ENCODE peak calls at places on chromosome 18, in eight cellular contexts. One of them, this sample, is unnamed.
A peak's percentile ranks its signal among the peaks of the same experiment; 100 is the strongest.

GRCh38 chr18:29560270-29560669 is 1383.3 kb upstream of the CDH2 start:
- DNase-seq in heart left ventricle: no peak
- DNase-seq in fibroblast of the aortic adventitia: no peak
- DNase-seq in AG04449: no peak
- DNase-seq in mucosa of descending colon: no peak
- DNase-seq in epithelial cell of proximal tubule: no peak
- DNase-seq in fibroblast of lung: no peak
- DNase-seq in AG04450: no peak
- DNase-seq in this sample: no peak

GRCh38 chr18:39841133-39842041 is 2113.6 kb upstream of the PIK3C3 start:
- DNase-seq in AG04449: no peak
- DNase-seq in fibroblast of the aortic adventitia: peak; percentile 39
- DNase-seq in AG04450: peak; percentile 27
- DNase-seq in fibroblast of lung: peak; percentile 67
- DNase-seq in epithelial cell of proximal tubule: no peak
- DNase-seq in mucosa of descending colon: peak; percentile 38
- DNase-seq in heart left ventricle: peak; percentile 60
- DNase-seq in this sample: peak; percentile 51

GRCh38 chr18:58605027-58606020 is 23.6 kb downstream of the ALPK2 start:
- DNase-seq in AG04450: no peak
- DNase-seq in heart left ventricle: no peak
- DNase-seq in epithelial cell of proximal tubule: peak; percentile 38
- DNase-seq in fibroblast of the aortic adventitia: peak; percentile 78
- DNase-seq in fibroblast of lung: peak; percentile 96
- DNase-seq in AG04449: no peak
- DNase-seq in mucosa of descending colon: no peak
- DNase-seq in this sample: peak; percentile 42

GRCh38 chr18:34131008-34131407 is 93.7 kb downstream of the NOL4 start:
- DNase-seq in epithelial cell of proximal tubule: no peak
- DNase-seq in fibroblast of the aortic adventitia: no peak
- DNase-seq in AG04450: no peak
- DNase-seq in AG04449: no peak
- DNase-seq in heart left ventricle: no peak
- DNase-seq in mucosa of descending colon: no peak
- DNase-seq in fibroblast of lung: peak; percentile 4
- DNase-seq in this sample: no peak

GRCh38 chr18:61575419-61575818 is 242.2 kb downstream of the CDH20 start:
- DNase-seq in fibroblast of lung: peak; percentile 39
- DNase-seq in fibroblast of the aortic adventitia: no peak
- DNase-seq in epithelial cell of proximal tubule: no peak
- DNase-seq in heart left ventricle: no peak
- DNase-seq in AG04449: no peak
- DNase-seq in AG04450: no peak
- DNase-seq in mucosa of descending colon: no peak
- DNase-seq in this sample: peak; percentile 63

GRCh38 chr18:58572181-58572580 is 56.7 kb downstream of the ALPK2 start:
- DNase-seq in AG04449: peak; percentile 95
- DNase-seq in AG04450: peak; percentile 98
- DNase-seq in fibroblast of the aortic adventitia: peak; percentile 99
- DNase-seq in mucosa of descending colon: no peak
- DNase-seq in epithelial cell of proximal tubule: no peak
- DNase-seq in fibroblast of lung: peak; percentile 99
- DNase-seq in heart left ventricle: no peak
- DNase-seq in this sample: peak; percentile 99

GRCh38 chr18:62925031-62925688 is 209.8 kb downstream of the PHLPP1 start:
- DNase-seq in fibroblast of the aortic adventitia: no peak
- DNase-seq in fibroblast of lung: peak; percentile 55
- DNase-seq in heart left ventricle: no peak
- DNase-seq in epithelial cell of proximal tubule: peak; percentile 55
- DNase-seq in AG04449: no peak
- DNase-seq in AG04450: no peak
- DNase-seq in mucosa of descending colon: no peak
- DNase-seq in this sample: peak; percentile 14

GRCh38 chr18:9869713-9870430 is 15.9 kb upstream of the TXNDC2 start:
- DNase-seq in fibroblast of lung: peak; percentile 89
- DNase-seq in fibroblast of the aortic adventitia: peak; percentile 95
- DNase-seq in heart left ventricle: no peak
- DNase-seq in AG04449: no peak
- DNase-seq in AG04450: no peak
- DNase-seq in mucosa of descending colon: no peak
- DNase-seq in epithelial cell of proximal tubule: peak; percentile 26
- DNase-seq in this sample: peak; percentile 75

GRCh38 chr18:8982416-8983183 is 119.9 kb upstream of the NDUFV2 start:
- DNase-seq in fibroblast of the aortic adventitia: peak; percentile 56
- DNase-seq in AG04450: peak; percentile 58
- DNase-seq in AG04449: peak; percentile 92
- DNase-seq in mucosa of descending colon: peak; percentile 73
- DNase-seq in heart left ventricle: no peak
- DNase-seq in fibroblast of lung: peak; percentile 82
- DNase-seq in epithelial cell of proximal tubule: peak; percentile 61
- DNase-seq in this sample: peak; percentile 98

GRCh38 chr18:2909431-2910140 is 62.8 kb downstream of the EMILIN2 start:
- DNase-seq in heart left ventricle: no peak
- DNase-seq in fibroblast of the aortic adventitia: no peak
- DNase-seq in epithelial cell of proximal tubule: no peak
- DNase-seq in mucosa of descending colon: no peak
- DNase-seq in fibroblast of lung: no peak
- DNase-seq in AG04450: no peak
- DNase-seq in AG04449: no peak
- DNase-seq in this sample: no peak

GRCh38 chr18:71293322-71293721 is 1004.5 kb downstream of the SOCS6 start:
- DNase-seq in AG04449: no peak
- DNase-seq in fibroblast of the aortic adventitia: peak; percentile 2
- DNase-seq in heart left ventricle: no peak
- DNase-seq in epithelial cell of proximal tubule: no peak
- DNase-seq in AG04450: no peak
- DNase-seq in fibroblast of lung: no peak
- DNase-seq in mucosa of descending colon: no peak
- DNase-seq in this sample: no peak

GRCh38 chr18:79203017-79203605 is 133.9 kb downstream of the ATP9B start:
- DNase-seq in mucosa of descending colon: no peak
- DNase-seq in AG04449: no peak
- DNase-seq in fibroblast of lung: peak; percentile 63
- DNase-seq in epithelial cell of proximal tubule: peak; percentile 23
- DNase-seq in fibroblast of the aortic adventitia: no peak
- DNase-seq in heart left ventricle: no peak
- DNase-seq in AG04450: no peak
- DNase-seq in this sample: no peak

GRCh38 chr18:72530622-72531021 is 13.5 kb downstream of the CBLN2 start:
- DNase-seq in AG04449: no peak
- DNase-seq in fibroblast of lung: no peak
- DNase-seq in epithelial cell of proximal tubule: no peak
- DNase-seq in mucosa of descending colon: no peak
- DNase-seq in AG04450: no peak
- DNase-seq in heart left ventricle: no peak
- DNase-seq in fibroblast of the aortic adventitia: no peak
- DNase-seq in this sample: no peak

DNA sequence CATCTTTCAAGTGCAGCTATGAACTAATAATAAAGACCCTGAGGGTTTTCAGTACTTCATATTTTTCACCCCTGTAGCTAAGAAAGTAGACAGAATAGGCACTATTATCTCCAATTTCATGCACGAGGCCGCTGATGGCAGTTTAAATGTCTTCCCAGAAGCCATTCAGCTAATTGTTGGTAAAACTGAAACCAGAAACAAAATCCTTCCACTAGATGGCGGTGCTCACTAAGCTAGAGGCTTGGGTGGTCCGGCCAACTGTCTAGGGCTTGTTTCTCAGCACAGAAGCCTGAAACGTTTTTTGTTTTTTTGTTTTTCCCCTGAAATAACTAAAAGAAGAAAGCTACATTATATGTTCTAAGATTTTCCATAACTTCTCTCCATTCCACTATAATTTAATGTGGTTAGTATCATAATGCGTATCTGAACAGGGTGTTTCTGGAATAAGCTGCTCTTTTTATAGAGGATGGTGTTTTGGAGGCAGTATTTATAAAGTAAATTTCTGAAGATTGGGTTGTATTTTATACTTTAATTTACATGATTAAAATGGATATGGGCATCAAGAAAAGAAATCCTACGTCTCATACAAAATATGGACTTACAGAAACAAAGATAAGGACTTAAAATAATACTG is 159.4 kb downstream of the PIK3C3 start:
- DNase-seq in mucosa of descending colon: peak; percentile 85
- DNase-seq in AG04450: peak; percentile 56
- DNase-seq in heart left ventricle: no peak
- DNase-seq in fibroblast of lung: peak; percentile 61
- DNase-seq in fibroblast of the aortic adventitia: peak; percentile 91
- DNase-seq in epithelial cell of proximal tubule: peak; percentile 32
- DNase-seq in AG04449: peak; percentile 24
- DNase-seq in this sample: peak; percentile 80
- TF ChIP-seq CTCF in mucosa of descending colon: peak; percentile 56
- TF ChIP-seq CTCF in AG04450: peak; percentile 92
- TF ChIP-seq CTCF in heart left ventricle: peak; percentile 89
- TF ChIP-seq CTCF in fibroblast of lung: peak; percentile 88
- TF ChIP-seq CTCF in fibroblast of the aortic adventitia: peak; percentile 81
- TF ChIP-seq CTCF in epithelial cell of proximal tubule: peak; percentile 96
- TF ChIP-seq CTCF in AG04449: peak; percentile 68
- TF ChIP-seq CTCF in this sample: peak; percentile 85

DNA sequence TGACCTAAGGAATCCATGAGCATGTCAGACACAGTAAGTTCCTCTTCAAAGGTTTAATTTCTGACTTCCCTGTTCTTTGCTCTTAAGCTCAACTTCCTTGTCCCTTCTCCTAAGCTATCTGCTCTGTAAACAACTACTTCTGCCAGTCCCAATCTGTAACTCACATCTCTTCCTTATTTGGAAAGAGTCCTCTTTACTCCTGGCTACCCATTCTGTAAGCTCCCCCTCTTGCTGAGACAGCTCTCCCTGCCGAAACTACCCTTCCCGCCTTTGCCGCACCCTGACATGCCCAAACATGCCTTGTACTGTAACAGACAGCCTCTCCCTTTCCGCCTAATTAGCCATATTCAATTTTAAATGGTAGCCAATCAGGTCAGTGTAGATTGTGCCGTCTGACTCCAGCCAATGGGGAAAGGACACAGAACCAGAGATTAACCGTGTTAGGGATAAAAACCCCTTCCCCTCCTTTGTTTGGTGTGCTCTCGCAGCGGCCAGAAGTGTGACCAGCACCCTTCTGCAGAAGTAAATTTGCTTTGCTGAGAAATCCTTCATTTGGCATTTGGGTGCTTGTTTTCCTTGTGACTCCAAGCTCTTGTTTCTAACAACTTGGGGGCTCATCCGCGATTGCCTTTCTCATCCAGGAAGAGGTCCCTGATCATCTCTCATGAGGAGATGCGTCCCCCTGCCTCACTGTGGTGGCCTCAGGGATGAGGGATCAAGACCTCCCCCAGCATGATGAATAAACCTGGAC is 49.0 kb downstream of the PIAS2 start:
- DNase-seq in fibroblast of lung: no peak
- DNase-seq in AG04450: no peak
- DNase-seq in heart left ventricle: no peak
- DNase-seq in fibroblast of the aortic adventitia: no peak
- DNase-seq in AG04449: no peak
- DNase-seq in epithelial cell of proximal tubule: no peak
- DNase-seq in mucosa of descending colon: no peak
- DNase-seq in this sample: no peak
- H3K4me3 ChIP-seq in fibroblast of lung: no peak overlapping the region
- H3K4me3 ChIP-seq in AG04450: no peak overlapping the region
- H3K4me3 ChIP-seq in heart left ventricle: no peak overlapping the region
- H3K4me3 ChIP-seq in fibroblast of the aortic adventitia: no peak overlapping the region
- H3K4me3 ChIP-seq in AG04449: no peak overlapping the region
- H3K4me3 ChIP-seq in epithelial cell of proximal tubule: no peak overlapping the region
- H3K4me3 ChIP-seq in mucosa of descending colon: no peak overlapping the region
- H3K4me3 ChIP-seq in this sample: no peak overlapping the region

DNA sequence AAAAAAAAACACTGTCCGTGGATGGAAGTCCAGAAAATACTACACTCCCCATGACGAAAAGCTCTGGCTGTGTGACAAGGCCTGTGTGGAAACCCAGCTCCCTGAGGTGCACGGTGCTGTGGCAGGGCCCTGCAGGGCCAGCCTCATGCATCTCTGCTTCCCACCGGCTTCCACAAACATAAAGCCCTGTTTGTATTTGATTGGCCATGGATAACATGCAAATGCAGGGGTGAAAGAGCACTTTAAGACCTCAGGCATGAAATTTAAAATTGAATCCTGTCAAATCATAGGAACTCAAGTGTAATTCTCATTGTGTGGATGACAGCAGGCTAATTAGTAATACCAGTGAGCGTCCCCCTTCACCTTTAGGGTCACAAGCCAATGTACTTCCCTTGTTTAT is 757.2 kb downstream of the GALR1 start:
- DNase-seq in heart left ventricle: no peak
- DNase-seq in fibroblast of lung: no peak
- DNase-seq in AG04449: no peak
- DNase-seq in fibroblast of the aortic adventitia: no peak
- DNase-seq in mucosa of descending colon: no peak
- DNase-seq in AG04450: no peak
- DNase-seq in epithelial cell of proximal tubule: no peak
- DNase-seq in this sample: no peak
- TF ChIP-seq CTCF in heart left ventricle: no peak
- TF ChIP-seq CTCF in fibroblast of lung: no peak
- TF ChIP-seq CTCF in AG04449: no peak
- TF ChIP-seq CTCF in fibroblast of the aortic adventitia: no peak
- TF ChIP-seq CTCF in mucosa of descending colon: no peak
- TF ChIP-seq CTCF in AG04450: no peak
- TF ChIP-seq CTCF in epithelial cell of proximal tubule: no peak
- TF ChIP-seq CTCF in this sample: no peak

GRCh38 chr18:70160075-70160678 is 45.3 kb downstream of the RTTN start:
- DNase-seq in heart left ventricle: no peak
- DNase-seq in AG04450: no peak
- DNase-seq in AG04449: no peak
- DNase-seq in fibroblast of lung: no peak
- DNase-seq in fibroblast of the aortic adventitia: no peak
- DNase-seq in epithelial cell of proximal tubule: no peak
- DNase-seq in mucosa of descending colon: no peak
- DNase-seq in this sample: no peak

GRCh38 chr18:70156886-70157285 is 48.6 kb downstream of the RTTN start:
- DNase-seq in AG04449: no peak
- DNase-seq in fibroblast of lung: no peak
- DNase-seq in mucosa of descending colon: no peak
- DNase-seq in heart left ventricle: peak; percentile 40
- DNase-seq in fibroblast of the aortic adventitia: no peak
- DNase-seq in epithelial cell of proximal tubule: no peak
- DNase-seq in AG04450: no peak
- DNase-seq in this sample: no peak

GRCh38 chr18:70154591-70155194 is 50.8 kb downstream of the RTTN start:
- DNase-seq in mucosa of descending colon: no peak
- DNase-seq in AG04450: peak; percentile 78
- DNase-seq in epithelial cell of proximal tubule: peak; percentile 71
- DNase-seq in fibroblast of the aortic adventitia: peak; percentile 10
- DNase-seq in fibroblast of lung: peak; percentile 98
- DNase-seq in heart left ventricle: no peak
- DNase-seq in AG04449: peak; percentile 92
- DNase-seq in this sample: peak; percentile 85

DNA sequence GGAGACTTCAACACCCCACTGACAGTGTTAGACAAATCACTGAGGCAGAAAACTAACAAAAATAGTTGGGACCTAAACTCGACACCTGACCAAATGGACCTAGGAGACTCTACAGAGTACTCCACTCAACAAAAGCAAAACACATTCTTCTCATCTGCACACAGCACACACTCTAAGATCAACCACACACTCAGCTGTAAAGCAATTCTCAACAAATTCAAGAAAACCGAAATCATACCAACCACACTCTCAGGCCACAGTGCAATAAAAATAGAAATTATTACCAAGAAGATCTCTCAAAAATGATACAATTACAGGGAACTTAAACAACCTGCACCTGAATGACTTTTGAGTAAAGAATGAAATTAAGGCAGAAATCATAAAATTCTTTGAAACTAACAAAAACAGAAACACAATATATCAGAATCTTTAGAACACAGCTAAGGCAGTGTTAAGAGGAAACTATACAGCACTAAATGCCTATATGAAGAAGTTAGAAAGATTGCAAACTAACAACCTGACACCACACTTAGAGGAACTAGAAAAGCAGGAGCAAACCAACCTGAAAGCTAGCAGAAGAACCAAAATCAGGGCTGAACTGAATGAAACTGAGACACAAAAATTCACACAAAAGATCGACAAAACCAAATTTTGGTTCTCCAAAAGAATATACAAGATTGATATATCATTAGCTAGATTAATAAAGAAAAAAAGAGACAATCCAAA is 46.3 kb downstream of the RTTN start:
- DNase-seq in epithelial cell of proximal tubule: no peak
- DNase-seq in fibroblast of lung: no peak
- DNase-seq in AG04449: no peak
- DNase-seq in mucosa of descending colon: no peak
- DNase-seq in heart left ventricle: no peak
- DNase-seq in fibroblast of the aortic adventitia: no peak
- DNase-seq in AG04450: no peak
- DNase-seq in this sample: no peak
- H3K4me3 ChIP-seq in epithelial cell of proximal tubule: no peak overlapping the region
- H3K4me3 ChIP-seq in fibroblast of lung: no peak overlapping the region
- H3K4me3 ChIP-seq in AG04449: no peak overlapping the region
- H3K4me3 ChIP-seq in mucosa of descending colon: no peak overlapping the region
- H3K4me3 ChIP-seq in heart left ventricle: no peak overlapping the region
- H3K4me3 ChIP-seq in fibroblast of the aortic adventitia: no peak overlapping the region
- H3K4me3 ChIP-seq in AG04450: no peak overlapping the region
- H3K4me3 ChIP-seq in this sample: no peak overlapping the region